ENCODE peak calls at places on chromosomes 12 and 14, in six cellular contexts. F is OCI-LY7, N is SK-N-SH, X is brain microvascular endothelial cell, C is adrenal gland, Q is A673. L is an unnamed sample.

GRCh38 chr14:34214961-34215360 is 247.1 kb downstream of the SPTSSA start:
- DNase-seq in F (no peak), N (no peak), X (no peak), C (no peak), Q (no peak), L (no peak)

GRCh38 chr14:70278281-70278680 is 81.2 kb downstream of the COX16 start:
- DNase-seq in F (no peak), N (no peak), X (no peak), C (no peak), Q (peak; percentile 4), L (no peak)

GRCh38 chr12:62631531-62632520 is 165.2 kb downstream of the MON2 start:
- DNase-seq in F (no peak), N (peak; percentile 89), X (peak; percentile 81), C (peak; percentile 72), Q (peak; percentile 45), L (peak; percentile 55)

GRCh38 chr14:55832122-55832911 is 252.3 kb downstream of the KTN1 start:
- DNase-seq in F (no peak), N (no peak), X (peak; percentile 11), C (no peak), Q (no peak), L (no peak)

GRCh38 chr12:5438671-5439200 is 6.8 kb downstream of the NTF3 start:
- DNase-seq in F (no peak), N (no peak), X (no peak), C (no peak), Q (no peak), L (no peak)

GRCh38 chr12:121776190-121777098 is 17.0 kb downstream of the RHOF start:
- DNase-seq in F (peak; percentile 85), N (peak; percentile 90), X (no peak), C (peak; percentile 86), Q (peak; percentile 80), L (peak; percentile 78)

GRCh38 chr12:93894391-93895095 is 217.4 kb downstream of the CRADD start:
- DNase-seq in F (no peak), N (peak; percentile 38), X (peak; percentile 24), C (peak; percentile 88), Q (peak; percentile 13), L (no peak)

GRCh38 chr12:32659908-32660440 is 19.1 kb upstream of the DNM1L start:
- DNase-seq in F (no peak), N (no peak), X (no peak), C (no peak), Q (no peak), L (no peak)

GRCh38 chr14:98766818-98767217 is 505.2 kb downstream of the BCL11B start:
- DNase-seq in F (no peak), N (no peak), X (no peak), C (no peak), Q (peak; percentile 6), L (no peak)

GRCh38 chr12:91774471-91774921 is 371.1 kb downstream of the BTG1 start:
- DNase-seq in F (no peak), N (no peak), X (peak; percentile 51), C (peak; percentile 61), Q (no peak), L (no peak)

GRCh38 chr12:40691913-40692616 is at the start of gene CNTN1:
- DNase-seq in F (no peak), N (peak; percentile 97), X (peak; percentile 3), C (peak; percentile 21), Q (peak; percentile 83), L (peak; percentile 86)

GRCh38 chr14:38189930-38190726 is 17.6 kb upstream of the SSTR1 start:
- DNase-seq in F (no peak), N (no peak), X (no peak), C (no peak), Q (no peak), L (no peak)

GRCh38 chr14:106318700-106319099 is 792.3 kb downstream of the TMEM121 start:
- DNase-seq in F (peak; percentile 49), N (peak; percentile 57), X (no peak), C (peak; percentile 6), Q (peak; percentile 15), L (no peak)

GRCh38 chr12:74624206-74624605 is 86.6 kb downstream of the ATXN7L3B start:
- DNase-seq in F (no peak), N (no peak), X (no peak), C (no peak), Q (no peak), L (no peak)

GRCh38 chr14:69138189-69138535 is 14.8 kb downstream of the DCAF5 start:
- DNase-seq in F (no peak), N (no peak), X (no peak), C (peak; percentile 2), Q (peak; percentile 81), L (no peak)

GRCh38 chr12:7959278-7960063 is 23.5 kb upstream of the SLC2A3 start:
- DNase-seq in F (peak; percentile 57), N (no peak), X (no peak), C (no peak), Q (peak; percentile 19), L (no peak)

GRCh38 chr12:102480401-102480800 is at the start of gene IGF1:
- DNase-seq in F (no peak), N (no peak), X (no peak), C (no peak), Q (peak; percentile 89), L (peak; percentile 16)

GRCh38 chr12:30450226-30450625 is 245.4 kb downstream of the IPO8 start:
- DNase-seq in F (no peak), N (no peak), X (no peak), C (no peak), Q (no peak), L (no peak)

GRCh38 chr14:77076118-77076631 is 21.9 kb upstream of the CIPC start:
- DNase-seq in F (no peak), N (no peak), X (no peak), C (peak; percentile 77), Q (no peak), L (no peak)

GRCh38 chr12:64673490-64674169 is 63.3 kb downstream of the RASSF3 start:
- DNase-seq in F (peak; percentile 38), N (peak; percentile 37), X (no peak), C (no peak), Q (peak; percentile 75), L (no peak)

DNA sequence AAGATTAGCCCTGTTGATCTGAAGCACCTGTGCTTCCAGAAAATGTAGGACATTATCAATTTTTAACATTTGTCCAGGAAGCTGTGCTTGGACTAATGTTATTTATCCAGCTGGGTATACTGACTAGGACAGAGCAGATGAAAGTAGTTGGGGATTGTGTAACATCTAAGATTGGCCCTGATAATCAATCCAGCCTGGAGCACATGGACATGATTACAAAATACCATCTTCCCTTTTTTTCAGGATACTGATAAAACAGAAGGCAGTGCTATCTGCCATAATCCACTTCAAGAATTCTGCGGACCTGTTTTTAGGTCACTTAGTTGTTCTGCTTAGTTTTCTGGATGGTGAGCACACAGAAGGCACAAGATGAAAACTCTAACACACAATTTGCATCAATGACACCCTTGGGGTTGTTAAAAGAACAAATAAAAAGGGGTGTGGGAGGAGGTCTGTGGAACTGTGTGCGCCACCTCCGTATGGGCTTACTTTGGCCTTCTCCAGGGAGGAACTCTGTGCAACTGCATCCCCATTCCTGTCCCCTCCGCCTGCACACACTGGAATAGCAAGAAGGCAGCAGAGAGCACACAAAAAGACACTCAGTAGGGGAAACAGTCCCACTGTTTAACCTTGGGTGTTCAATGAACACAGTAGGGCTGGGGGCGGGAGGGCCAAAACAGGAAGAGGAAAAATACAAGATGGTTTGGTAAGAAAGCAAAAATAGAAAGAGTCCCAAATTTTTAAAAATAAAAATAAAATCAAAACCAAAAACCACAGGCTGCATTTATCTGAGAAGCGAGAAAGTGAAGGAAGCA is 31.1 kb upstream of the DUSP6 start:
- DNase-seq in F (no peak), N (peak; percentile 50), X (no peak), C (no peak), Q (peak; percentile 52), L (no peak)
- H3K27ac ChIP-seq in F (no peak overlapping the region), N (peak overlapping the region; percentile 88), X (no peak overlapping the region), C (peak overlapping the region; percentile 62), Q (peak overlapping the region; percentile 92), L (peak overlapping the region; percentile 68)

GRCh38 chr14:52661314-52661713 is 34.0 kb downstream of the ERO1A start:
- DNase-seq in F (no peak), N (no peak), X (no peak), C (no peak), Q (no peak), L (no peak)

GRCh38 chr14:52660325-52660724 is 35.0 kb downstream of the ERO1A start:
- DNase-seq in F (no peak), N (no peak), X (no peak), C (no peak), Q (no peak), L (no peak)

GRCh38 chr14:52663850-52664249 is 31.5 kb downstream of the ERO1A start:
- DNase-seq in F (no peak), N (peak; percentile 37), X (no peak), C (no peak), Q (no peak), L (no peak)
- H3K27ac ChIP-seq in F (no peak overlapping the region), N (no peak overlapping the region), X (no peak overlapping the region), C (no peak overlapping the region), Q (no peak overlapping the region), L (no peak overlapping the region)

GRCh38 chr12:49260831-49261363 is 4.0 kb upstream of the TUBA1C start:
- DNase-seq in F (no peak), N (no peak), X (no peak), C (no peak), Q (no peak), L (no peak)
- H3K27ac ChIP-seq in F (no peak overlapping the region), N (no peak overlapping the region), X (peak overlapping the region; percentile 47), C (no peak overlapping the region), Q (no peak overlapping the region), L (no peak overlapping the region)

DNA sequence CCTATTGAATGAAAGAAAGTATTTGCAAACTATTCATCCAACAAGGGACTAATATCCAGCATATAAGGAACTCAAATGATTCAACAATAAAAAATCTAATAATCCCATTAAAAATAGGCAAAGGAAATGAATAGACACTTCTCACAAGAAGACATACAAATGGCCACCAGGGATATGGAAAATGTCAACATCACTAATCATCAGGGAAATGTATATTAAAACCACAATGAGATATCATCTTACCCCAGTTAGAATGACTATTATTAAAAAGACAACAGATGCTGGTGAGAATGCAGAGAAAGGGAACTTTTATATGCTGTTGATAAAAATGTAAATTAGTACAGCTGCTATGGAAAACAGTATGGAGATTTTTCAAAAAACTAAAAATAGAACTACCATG is 89.2 kb downstream of the GARIN6 start:
- DNase-seq in F (no peak), N (no peak), X (no peak), C (no peak), Q (peak; percentile 1), L (no peak)
- H3K27ac ChIP-seq in F (no peak overlapping the region), N (no peak overlapping the region), X (no peak overlapping the region), C (no peak overlapping the region), Q (no peak overlapping the region), L (no peak overlapping the region)

DNA sequence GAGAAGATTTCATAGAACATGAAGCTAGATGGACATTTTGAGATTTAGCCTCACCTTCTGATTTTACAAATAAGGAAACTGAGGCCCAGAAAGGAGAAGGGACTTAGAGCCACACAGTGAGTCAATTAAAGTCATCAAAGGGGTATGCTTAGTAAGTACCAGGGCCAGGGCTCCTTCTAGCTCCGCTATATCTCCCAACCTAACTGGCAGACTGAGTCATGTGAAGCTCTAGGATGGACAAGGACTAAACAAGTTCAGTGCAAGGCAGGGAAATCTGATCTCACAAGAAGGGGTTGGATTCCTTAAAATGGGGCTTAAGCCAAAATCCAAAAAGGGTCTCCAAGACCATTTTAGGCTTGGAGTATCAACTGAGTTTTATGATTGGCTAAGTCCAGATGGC is 215.8 kb downstream of the PHLDA1 start:
- DNase-seq in F (no peak), N (no peak), X (peak; percentile 34), C (no peak), Q (no peak), L (no peak)
- H3K27ac ChIP-seq in F (no peak overlapping the region), N (peak overlapping the region; percentile 75), X (peak overlapping the region; percentile 88), C (no peak overlapping the region), Q (no peak overlapping the region), L (peak overlapping the region; percentile 89)

GRCh38 chr14:49640540-49641417 is 5.7 kb upstream of the DNAAF2 start:
- DNase-seq in F (no peak), N (no peak), X (no peak), C (peak; percentile 47), Q (no peak), L (no peak)
- H3K27ac ChIP-seq in F (no peak overlapping the region), N (no peak overlapping the region), X (no peak overlapping the region), C (peak overlapping the region; percentile 68), Q (no peak overlapping the region), L (no peak overlapping the region)

L was measured in WERI-Rb-1.